ENCODE peak calls at places on chromosomes 2 and 18, in seven cellular contexts. F, Q, W, B, N, O and X are unnamed samples.

GRCh38 chr2:128438091-128438490 is 119.4 kb upstream of the HS6ST1 start:
- DNase-seq in N (no peak), Q (no peak), W (no peak), B (no peak), F (peak; percentile 55), O (no peak), X (no peak)

GRCh38 chr2:225354281-225354774 is 45.2 kb upstream of the NYAP2 start:
- DNase-seq in N (peak; percentile 32), O (no peak), B (peak; percentile 32), F (no peak), W (no peak), Q (peak; percentile 13), X (peak; percentile 49)

GRCh38 chr2:25362564-25363145 is 20.9 kb upstream of the DNMT3A start:
- DNase-seq in Q (no peak), N (no peak), W (no peak), B (no peak), F (no peak), O (no peak), X (no peak)

GRCh38 chr2:233435436-233436190 is 81.3 kb downstream of the DGKD start:
- DNase-seq in B (no peak), W (no peak), N (no peak), O (no peak), F (peak; percentile 37), Q (no peak), X (no peak)

GRCh38 chr2:240287011-240287410 is 146.6 kb upstream of the OTOS start:
- DNase-seq in B (no peak), W (no peak), Q (no peak), N (no peak), O (no peak), F (no peak), X (no peak)

GRCh38 chr2:234463626-234464290 is 33.1 kb downstream of the ARL4C start:
- DNase-seq in F (no peak), N (peak; percentile 76), O (peak; percentile 30), W (peak; percentile 79), B (no peak), Q (no peak), X (no peak)

GRCh38 chr2:33877348-33878016 is 278.4 kb upstream of the FAM98A start:
- DNase-seq in O (no peak), W (no peak), B (no peak), F (no peak), N (no peak), Q (no peak), X (no peak)

GRCh38 chr2:17538844-17539554 is 1.5 kb upstream of the VSNL1 start:
- DNase-seq in O (peak; percentile 78), F (peak; percentile 85), N (peak; percentile 41), W (no peak), B (peak; percentile 37), Q (peak; percentile 74), X (peak; percentile 40)

GRCh38 chr18:75350440-75350839 is 77.1 kb downstream of the SMIM21 start:
- DNase-seq in W (no peak), Q (no peak), F (no peak), N (no peak), O (no peak), B (no peak), X (no peak)

GRCh38 chr18:75581336-75582121 is 154.0 kb upstream of the SMIM21 start:
- DNase-seq in O (no peak), F (no peak), B (no peak), N (no peak), W (no peak), Q (no peak), X (peak; percentile 80)

GRCh38 chr2:163779970-163780597 is 44.3 kb upstream of the FIGN start:
- DNase-seq in N (no peak), Q (no peak), O (no peak), W (no peak), B (no peak), F (no peak), X (no peak)

DNA sequence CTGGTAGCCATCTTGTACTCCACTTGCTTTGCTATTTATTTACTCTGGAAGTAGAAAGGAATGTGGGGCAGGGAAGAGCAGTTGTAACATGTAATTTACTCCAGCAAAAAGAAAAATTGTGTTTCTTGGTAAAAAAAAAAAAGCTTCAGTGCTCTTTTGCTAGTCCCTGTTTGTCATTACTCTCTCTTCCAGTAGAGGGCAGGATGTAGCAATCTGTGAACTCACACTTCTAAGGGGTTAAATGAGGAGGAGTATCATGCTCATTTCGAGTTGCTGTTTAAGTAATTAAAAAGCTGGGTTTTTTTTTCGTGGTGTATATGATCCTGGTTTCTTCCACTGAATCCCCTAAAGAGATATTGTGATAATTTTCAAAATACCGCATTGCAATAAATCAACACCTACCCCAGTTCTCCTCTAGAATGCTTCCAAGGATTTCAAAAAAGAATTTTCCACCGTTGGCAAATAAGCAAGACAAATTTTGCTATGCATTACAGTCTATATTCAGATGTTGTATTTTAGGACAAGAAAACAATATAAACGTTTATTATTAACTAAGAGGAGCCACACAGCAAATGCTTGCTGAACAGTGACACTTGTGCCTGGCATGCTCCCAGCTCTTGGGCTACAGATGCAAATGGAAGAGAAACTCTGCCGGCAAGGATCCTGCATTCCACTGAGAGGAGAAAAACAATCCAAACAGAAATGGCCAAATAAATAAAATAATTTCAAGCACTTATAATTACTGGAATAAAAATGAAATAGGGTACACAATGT is 261.6 kb downstream of the ASXL3 start:
- DNase-seq in W (peak; percentile 1), F (no peak), O (peak; percentile 79), N (peak; percentile 48), Q (no peak), B (peak; percentile 68), X (peak; percentile 35)
- H3K4me3 ChIP-seq in W (no peak overlapping the region), F (no peak overlapping the region), O (no peak overlapping the region), N (no peak overlapping the region), Q (no peak overlapping the region), B (no peak overlapping the region), X (no peak overlapping the region)

GRCh38 chr2:9782197-9782719 is 61.0 kb upstream of the TAF1B start:
- DNase-seq in W (no peak), F (peak; percentile 61), N (no peak), Q (no peak), B (no peak), O (no peak), X (no peak)
- TF ChIP-seq CTCF in W (peak; percentile 46), F (no peak), N (no peak), Q (no peak), B (no peak), O (no peak), X (no peak)

GRCh38 chr2:197306691-197307030 is 3.9 kb downstream of the ANKRD44 start:
- DNase-seq in W (no peak), F (peak; percentile 63), N (no peak), O (no peak), B (no peak), Q (peak; percentile 85), X (peak; percentile 38)

GRCh38 chr2:197308635-197309368 is 1.8 kb downstream of the ANKRD44 start:
- DNase-seq in B (no peak), Q (no peak), F (no peak), N (no peak), W (no peak), O (no peak), X (no peak)

GRCh38 chr2:197306024-197306690 is 4.4 kb downstream of the ANKRD44 start:
- DNase-seq in O (no peak), B (no peak), F (no peak), W (no peak), N (no peak), Q (no peak), X (no peak)

GRCh38 chr2:197307933-197308521 is 2.6 kb downstream of the ANKRD44 start:
- DNase-seq in Q (no peak), F (no peak), O (no peak), N (no peak), W (no peak), B (no peak), X (no peak)

DNA sequence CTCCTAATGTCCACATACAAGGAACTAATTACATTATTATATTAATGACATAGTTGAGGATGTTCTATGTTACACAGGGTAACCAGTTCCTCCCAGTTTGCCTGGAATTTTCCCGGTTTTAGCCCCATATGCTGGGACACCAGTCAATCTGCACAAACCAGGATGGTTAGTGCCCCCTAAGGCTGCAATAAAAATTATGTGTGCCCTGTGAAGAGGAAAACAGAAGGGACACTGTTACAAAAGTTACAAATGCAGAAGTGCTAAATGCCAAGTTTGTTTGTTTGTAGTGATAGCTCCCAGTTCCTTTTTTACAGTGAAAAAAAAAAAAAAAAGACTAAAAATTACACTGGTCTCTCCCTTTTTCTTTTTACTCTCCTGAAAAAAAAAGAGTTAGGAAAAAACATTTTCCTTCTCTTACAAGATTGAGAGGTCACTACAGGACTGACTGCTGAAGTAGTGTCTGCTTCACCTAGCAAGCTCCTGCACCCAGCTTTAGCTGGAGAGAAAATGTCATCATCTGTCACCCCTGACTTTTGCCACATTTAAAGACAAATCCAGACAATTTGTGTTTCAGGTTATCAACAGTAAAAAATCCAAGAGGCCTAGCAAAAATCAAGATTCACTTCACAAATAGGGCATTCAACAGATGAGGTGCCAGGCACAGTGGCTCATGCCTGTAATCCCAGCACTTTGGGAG is 3.2 kb downstream of the ANKRD44 start:
- DNase-seq in F (no peak), B (no peak), N (no peak), O (no peak), W (no peak), Q (no peak), X (no peak)
- H3K4me3 ChIP-seq in F (peak overlapping the region; percentile 86), B (no peak overlapping the region), N (no peak overlapping the region), O (no peak overlapping the region), W (no peak overlapping the region), Q (no peak overlapping the region), X (no peak overlapping the region)

GRCh38 chr2:172087191-172087779 is 2.0 kb downstream of the DLX1 start:
- DNase-seq in B (no peak), N (no peak), Q (no peak), F (no peak), W (no peak), O (no peak), X (no peak)

GRCh38 chr2:172084734-172085459 is 410 bp upstream of the DLX1 start:
- DNase-seq in N (peak; percentile 96), F (no peak), Q (peak; percentile 80), O (peak; percentile 93), W (peak; percentile 79), B (peak; percentile 97), X (peak; percentile 97)

GRCh38 chr2:172085460-172086159 is at the start of gene DLX1:
- DNase-seq in N (no peak), O (no peak), F (no peak), B (no peak), W (peak; percentile 51), Q (no peak), X (no peak)

GRCh38 chr2:172087780-172088244 is 2.5 kb downstream of the DLX1 start:
- DNase-seq in F (no peak), O (no peak), N (no peak), W (no peak), Q (no peak), B (no peak), X (no peak)

DNA sequence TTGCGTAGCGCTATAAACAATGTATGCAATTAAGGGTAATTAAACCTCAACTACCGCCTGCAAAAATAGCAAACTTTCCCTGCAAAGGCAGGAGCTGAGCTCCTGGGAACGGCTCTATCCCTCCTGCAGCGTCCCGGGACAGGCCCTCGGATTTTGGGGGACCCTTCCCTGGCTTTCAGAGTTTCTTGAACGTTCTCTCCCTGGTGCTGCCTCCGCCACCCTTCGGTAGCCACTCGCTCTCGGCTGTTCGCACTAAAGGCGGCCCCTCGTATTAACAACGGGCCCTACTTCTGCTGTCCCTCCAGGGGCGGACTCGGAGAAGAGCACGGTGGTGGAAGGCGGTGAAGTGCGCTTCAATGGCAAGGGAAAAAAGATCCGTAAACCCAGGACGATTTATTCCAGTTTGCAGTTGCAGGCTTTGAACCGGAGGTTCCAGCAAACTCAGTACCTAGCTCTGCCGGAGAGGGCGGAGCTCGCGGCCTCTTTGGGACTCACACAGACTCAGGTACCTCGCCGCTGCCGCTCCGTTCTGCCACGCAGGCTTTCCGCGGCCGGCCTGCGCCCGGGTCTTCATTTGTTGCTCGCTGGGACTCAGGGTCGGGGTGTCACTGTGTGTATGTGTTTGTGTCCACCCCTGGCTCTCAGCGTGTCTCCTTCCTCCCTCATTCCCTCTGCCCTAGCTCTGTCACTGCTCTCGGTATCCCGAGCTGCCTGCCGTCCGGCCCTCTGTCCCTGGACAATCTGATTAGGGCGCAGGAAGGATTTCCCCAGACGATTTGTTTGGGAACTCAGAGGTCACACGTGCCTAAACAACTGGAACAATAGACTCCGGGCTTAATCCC is 1.3 kb downstream of the DLX1 start:
- DNase-seq in B (no peak), Q (no peak), O (no peak), W (no peak), F (no peak), N (no peak), X (no peak)
- TF ChIP-seq CTCF in B (no peak), Q (no peak), O (no peak), W (no peak), F (peak; percentile 19), N (no peak), X (peak; percentile 29)